ENCODE peak calls at places on chromosomes 1 and 21, in four cellular contexts. L is GM23248, T is A549, X is foreskin keratinocyte. B is an unnamed sample.

GRCh38 chr1:13782634-13782995 is 82.6 kb downstream of the PRDM2 start:
- DNase-seq in L (peak; percentile 14), X (no peak), T (no peak), B (no peak)

GRCh38 chr1:15426492-15427279 is 11.6 kb upstream of the CTRC start:
- DNase-seq in X (peak; percentile 36), T (peak; percentile 89), L (no peak), B (no peak)

GRCh38 chr1:110481968-110482623 is 31.1 kb downstream of the PROK1 start:
- DNase-seq in L (peak; percentile 37), X (no peak), T (no peak), B (no peak)

GRCh38 chr1:27605796-27606707 is 2.1 kb upstream of the AHDC1 start:
- DNase-seq in X (no peak), T (peak; percentile 56), L (peak; percentile 76), B (no peak)

GRCh38 chr1:7554343-7555270 is 216.5 kb upstream of the VAMP3 start:
- DNase-seq in T (peak; percentile 20), X (peak; percentile 24), L (no peak), B (no peak)

GRCh38 chr1:225253784-225254183 is 174.1 kb downstream of the LBR start:
- DNase-seq in T (no peak), X (peak; percentile 91), L (peak; percentile 79), B (peak; percentile 64)

GRCh38 chr1:67973061-67973460 is 77.4 kb downstream of the DIRAS3 start:
- DNase-seq in X (no peak), L (no peak), T (no peak), B (no peak)

GRCh38 chr1:233638513-233638912 is 24.6 kb downstream of the KCNK1 start:
- DNase-seq in X (no peak), T (no peak), L (no peak), B (no peak)

GRCh38 chr1:212683357-212683722 is 16.3 kb downstream of the BATF3 start:
- DNase-seq in L (no peak), X (no peak), T (no peak), B (no peak)
- H3K27ac ChIP-seq in L (no peak overlapping the region), X (no peak overlapping the region), T (no peak overlapping the region), B (no peak overlapping the region)

DNA sequence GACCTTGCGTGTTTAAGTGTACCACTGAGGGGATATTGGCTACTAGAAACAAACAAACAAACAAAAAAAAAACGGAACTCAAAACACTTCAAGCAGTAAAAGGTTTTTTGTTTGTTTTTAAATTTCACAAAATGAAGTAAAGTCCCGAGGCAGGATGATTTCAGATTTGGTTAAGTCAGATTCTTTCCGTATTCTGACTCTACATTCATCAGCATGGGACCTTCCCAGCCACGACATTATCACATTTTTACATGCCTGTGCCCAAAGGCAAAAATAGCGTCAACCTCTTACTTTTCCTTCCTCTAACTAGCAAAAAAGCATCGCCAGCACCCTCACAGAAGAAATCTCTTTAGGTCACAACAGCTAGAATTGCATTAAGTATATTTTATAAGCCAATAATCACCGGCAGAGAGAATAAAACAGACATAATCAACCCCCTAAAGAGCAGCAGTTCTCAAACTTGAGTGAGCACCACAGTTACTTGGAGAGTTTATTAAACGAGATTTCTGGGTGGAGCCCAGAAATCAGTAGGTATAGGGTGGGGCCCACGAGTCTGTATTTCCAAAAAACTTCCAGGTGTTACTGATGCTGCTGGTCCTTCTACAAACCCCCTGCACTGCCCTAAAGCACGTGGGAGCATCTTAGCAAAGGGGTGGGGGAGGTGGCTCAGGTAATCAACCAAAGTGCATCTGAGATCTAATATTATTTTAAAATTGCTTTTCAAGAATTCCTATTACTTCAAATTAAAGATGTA is 227.6 kb downstream of the RGS7 start:
- DNase-seq in L (no peak), X (no peak), T (no peak), B (no peak)
- H3K27ac ChIP-seq in L (no peak overlapping the region), X (no peak overlapping the region), T (no peak overlapping the region), B (no peak overlapping the region)

DNA sequence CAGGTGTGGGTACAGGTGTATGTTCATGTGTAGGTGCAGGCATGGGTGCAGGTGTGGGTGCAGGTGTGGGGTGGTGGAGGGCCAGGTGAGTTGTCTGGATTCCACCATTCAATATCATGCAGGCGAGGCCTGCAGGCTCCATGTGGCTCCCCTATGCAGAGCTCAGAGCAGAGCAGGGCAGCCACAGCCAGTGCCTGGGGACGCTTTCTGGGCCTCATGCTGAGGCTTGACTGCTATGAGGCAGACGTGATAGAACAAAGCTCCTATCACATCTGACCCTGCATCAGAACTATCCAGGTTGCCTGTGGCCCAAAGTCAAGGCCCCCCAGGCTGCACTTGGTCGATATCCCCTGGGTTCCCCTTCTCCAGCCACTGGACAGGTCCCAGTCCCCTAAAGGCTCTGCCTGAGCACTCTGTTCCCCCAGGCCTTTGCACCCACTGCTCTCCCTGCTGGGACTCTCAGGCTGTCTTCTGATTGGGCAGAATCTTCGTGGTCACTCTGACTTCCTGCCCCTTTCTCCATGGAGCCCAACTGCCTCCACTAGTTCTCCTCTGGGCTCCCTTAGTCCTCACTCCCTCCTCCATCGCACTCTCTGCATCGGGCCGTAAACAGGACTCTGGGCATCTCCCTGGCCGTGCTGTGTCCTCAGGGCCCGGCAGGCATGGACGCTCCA is 78.6 kb upstream of the ACTL8 start:
- DNase-seq in L (peak; percentile 34), X (peak; percentile 17), T (no peak), B (no peak)
- H3K27ac ChIP-seq in L (no peak overlapping the region), X (no peak overlapping the region), T (no peak overlapping the region), B (no peak overlapping the region)

DNA sequence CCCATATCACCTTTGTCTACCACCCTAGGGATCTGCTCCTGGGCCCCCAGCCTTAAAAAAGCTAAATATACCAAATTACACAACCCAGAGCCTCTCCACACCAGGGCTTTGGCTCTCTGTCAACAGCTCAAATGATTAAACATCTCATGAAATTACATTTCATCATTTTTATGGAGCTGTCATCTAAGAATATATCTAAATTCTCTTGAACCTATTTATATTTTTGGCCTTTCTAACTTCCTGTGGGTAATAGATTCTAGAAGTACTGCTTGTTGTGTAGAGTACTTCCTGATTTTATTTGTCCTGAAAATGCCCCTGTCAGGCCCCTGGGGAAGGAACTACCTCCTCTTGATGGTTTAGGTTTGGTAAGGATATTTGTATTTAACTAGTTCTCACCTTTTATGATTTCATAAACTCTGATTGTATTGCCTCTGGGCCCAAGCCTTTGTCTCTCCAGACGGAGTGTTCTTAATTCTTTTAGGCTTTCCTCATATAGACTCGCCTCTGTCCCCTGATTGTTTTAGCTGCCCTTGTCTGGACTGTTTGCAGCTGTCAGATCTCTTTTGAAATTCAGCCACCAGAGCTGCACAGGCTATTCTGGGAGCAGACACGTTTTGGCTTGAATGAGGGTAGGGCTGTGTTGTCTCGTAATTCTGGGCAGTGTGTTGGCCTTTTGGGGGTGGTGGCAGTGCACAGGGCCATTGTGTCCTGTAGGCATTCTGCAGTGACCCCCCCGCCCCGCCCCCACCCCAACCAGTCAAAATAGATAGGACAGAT is 16.6 kb downstream of the MYOG start:
- DNase-seq in L (peak; percentile 17), X (peak; percentile 13), T (no peak), B (no peak)
- H3K27ac ChIP-seq in L (no peak overlapping the region), X (no peak overlapping the region), T (no peak overlapping the region), B (no peak overlapping the region)

GRCh38 chr21:43905726-43906455 is 40.9 kb downstream of the AGPAT3 start:
- DNase-seq in X (no peak), T (no peak), L (no peak), B (no peak)
- H3K27ac ChIP-seq in X (no peak overlapping the region), T (no peak overlapping the region), L (no peak overlapping the region), B (no peak overlapping the region)

DNA sequence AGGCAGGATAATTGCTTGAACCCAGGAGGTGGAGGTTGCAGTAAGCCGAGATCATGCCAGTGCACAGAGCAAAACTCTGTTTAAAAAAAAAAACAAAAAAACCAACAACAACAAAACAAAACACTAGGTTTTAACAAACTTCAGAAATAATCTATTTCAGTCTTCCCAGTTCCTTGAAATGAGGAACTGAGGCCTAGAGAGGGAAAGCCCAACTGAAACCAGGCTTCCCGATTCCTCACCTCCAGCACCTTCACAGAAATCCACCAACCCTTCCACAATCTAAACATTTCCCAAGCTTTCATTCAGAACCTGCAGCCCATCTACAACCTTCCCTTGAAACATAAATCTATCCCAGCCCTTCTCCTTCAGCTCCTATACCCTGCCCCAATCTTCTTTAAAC is 615 bp upstream of the CD52 start:
- DNase-seq in L (no peak), T (no peak), X (no peak), B (no peak)
- H3K27ac ChIP-seq in L (no peak overlapping the region), T (no peak overlapping the region), X (no peak overlapping the region), B (no peak overlapping the region)

DNA sequence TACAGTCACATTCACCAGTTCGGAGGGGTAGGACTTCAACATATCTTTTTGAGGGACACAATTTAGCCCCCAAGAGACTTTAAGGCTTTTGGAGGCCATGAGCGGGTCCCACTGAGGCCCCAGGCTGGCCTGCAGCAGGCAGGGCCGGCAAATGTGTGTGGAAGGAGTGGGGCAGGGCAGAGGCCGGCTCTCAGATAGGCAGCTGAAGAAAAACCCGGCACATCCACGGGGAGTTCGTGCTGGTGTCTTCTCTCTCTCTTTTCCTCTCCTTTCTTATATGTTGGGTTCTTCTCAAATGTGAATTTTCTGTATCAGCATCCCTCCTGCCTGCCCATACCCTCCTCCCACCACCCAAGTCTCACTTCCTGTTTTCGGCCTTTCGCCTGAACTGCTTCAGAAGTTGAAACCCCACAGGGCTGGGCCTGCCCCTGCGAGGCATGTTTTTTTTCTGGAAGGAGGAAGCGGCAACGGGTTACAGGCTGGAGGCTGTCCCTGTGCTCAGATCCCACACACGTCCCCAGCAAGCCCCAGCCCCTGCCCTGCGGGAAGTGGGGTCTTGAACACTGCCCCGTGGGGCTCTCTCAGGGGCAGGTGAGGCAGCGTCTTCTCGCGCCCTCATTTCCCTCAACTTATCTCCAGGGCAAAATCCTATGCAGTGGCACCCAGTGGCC is 9.8 kb upstream of the UMODL1 start:
- DNase-seq in L (no peak), T (no peak), X (no peak), B (no peak)
- H3K27ac ChIP-seq in L (no peak overlapping the region), T (no peak overlapping the region), X (no peak overlapping the region), B (no peak overlapping the region)

B was measured in epithelial cell of prostate.